ENCODE peak calls at places on chromosomes 2 and 18, in nine cellular contexts. One of them, this sample, is unnamed.

GRCh38 chr2:216822470-216822869 is 37.4 kb downstream of the TNP1 start:
- DNase-seq in cardiac fibroblast: no peak
- DNase-seq in fibroblast of lung: no peak
- DNase-seq in colonic mucosa: no peak
- DNase-seq in astrocyte of the spinal cord: no peak
- DNase-seq in aorta: no peak
- DNase-seq in CD8-positive, alpha-beta T cell: no peak
- DNase-seq in K562: no peak
- DNase-seq in right cardiac atrium: no peak
- DNase-seq in this sample: no peak

GRCh38 chr2:36586672-36587071 is 11.3 kb downstream of the FEZ2 start:
- DNase-seq in cardiac fibroblast: no peak
- DNase-seq in fibroblast of lung: no peak
- DNase-seq in colonic mucosa: no peak
- DNase-seq in astrocyte of the spinal cord: no peak
- DNase-seq in aorta: no peak
- DNase-seq in CD8-positive, alpha-beta T cell: no peak
- DNase-seq in K562: no peak
- DNase-seq in right cardiac atrium: no peak
- DNase-seq in this sample: no peak

GRCh38 chr2:201654611-201655384 is 11.5 kb upstream of the TMEM237 start:
- DNase-seq in cardiac fibroblast: peak
- DNase-seq in fibroblast of lung: peak
- DNase-seq in colonic mucosa: no peak
- DNase-seq in astrocyte of the spinal cord: peak
- DNase-seq in aorta: no peak
- DNase-seq in CD8-positive, alpha-beta T cell: no peak
- DNase-seq in K562: no peak
- DNase-seq in right cardiac atrium: no peak
- DNase-seq in this sample: peak

GRCh38 chr2:200274116-200275075 is 32.1 kb upstream of the SPATS2L start:
- DNase-seq in cardiac fibroblast: no peak
- DNase-seq in fibroblast of lung: no peak
- DNase-seq in colonic mucosa: no peak
- DNase-seq in astrocyte of the spinal cord: no peak
- DNase-seq in aorta: no peak
- DNase-seq in CD8-positive, alpha-beta T cell: no peak
- DNase-seq in K562: no peak
- DNase-seq in right cardiac atrium: no peak
- DNase-seq in this sample: no peak

GRCh38 chr2:111168528-111168929 is 47.8 kb downstream of the BCL2L11 start:
- DNase-seq in cardiac fibroblast: peak
- DNase-seq in fibroblast of lung: peak
- DNase-seq in colonic mucosa: peak
- DNase-seq in astrocyte of the spinal cord: peak
- DNase-seq in aorta: peak
- DNase-seq in CD8-positive, alpha-beta T cell: no peak
- DNase-seq in K562: peak
- DNase-seq in right cardiac atrium: peak
- DNase-seq in this sample: peak

GRCh38 chr18:9531791-9532410 is 56.6 kb downstream of the RALBP1 start:
- DNase-seq in cardiac fibroblast: no peak
- DNase-seq in fibroblast of lung: no peak
- DNase-seq in colonic mucosa: no peak
- DNase-seq in astrocyte of the spinal cord: peak
- DNase-seq in aorta: no peak
- DNase-seq in CD8-positive, alpha-beta T cell: no peak
- DNase-seq in K562: no peak
- DNase-seq in right cardiac atrium: no peak
- DNase-seq in this sample: peak

GRCh38 chr18:6069539-6069938 is 174.2 kb upstream of the TMEM200C start:
- DNase-seq in cardiac fibroblast: no peak
- DNase-seq in fibroblast of lung: no peak
- DNase-seq in colonic mucosa: no peak
- DNase-seq in astrocyte of the spinal cord: no peak
- DNase-seq in aorta: no peak
- DNase-seq in CD8-positive, alpha-beta T cell: no peak
- DNase-seq in K562: no peak
- DNase-seq in right cardiac atrium: no peak
- DNase-seq in this sample: peak

GRCh38 chr2:113078350-113078839 is 10.6 kb downstream of the IL1F10 start:
- DNase-seq in cardiac fibroblast: peak
- DNase-seq in fibroblast of lung: no peak
- DNase-seq in colonic mucosa: peak
- DNase-seq in astrocyte of the spinal cord: no peak
- DNase-seq in aorta: no peak
- DNase-seq in CD8-positive, alpha-beta T cell: no peak
- DNase-seq in K562: no peak
- DNase-seq in right cardiac atrium: no peak
- DNase-seq in this sample: peak

GRCh38 chr2:172375247-172375646 is 52.1 kb upstream of the ITGA6 start:
- DNase-seq in cardiac fibroblast: no peak
- DNase-seq in fibroblast of lung: peak
- DNase-seq in colonic mucosa: no peak
- DNase-seq in astrocyte of the spinal cord: no peak
- DNase-seq in aorta: no peak
- DNase-seq in CD8-positive, alpha-beta T cell: no peak
- DNase-seq in K562: no peak
- DNase-seq in right cardiac atrium: no peak
- DNase-seq in this sample: no peak

GRCh38 chr18:46546111-46546640 is 110.8 kb downstream of the LOXHD1 start:
- DNase-seq in cardiac fibroblast: no peak
- DNase-seq in fibroblast of lung: no peak
- DNase-seq in colonic mucosa: no peak
- DNase-seq in astrocyte of the spinal cord: no peak
- DNase-seq in aorta: no peak
- DNase-seq in CD8-positive, alpha-beta T cell: no peak
- DNase-seq in K562: no peak
- DNase-seq in right cardiac atrium: no peak
- DNase-seq in this sample: no peak

GRCh38 chr2:42523341-42523740 is 29.6 kb upstream of the KCNG3 start:
- DNase-seq in cardiac fibroblast: no peak
- DNase-seq in fibroblast of lung: no peak
- DNase-seq in colonic mucosa: no peak
- DNase-seq in astrocyte of the spinal cord: no peak
- DNase-seq in aorta: no peak
- DNase-seq in CD8-positive, alpha-beta T cell: no peak
- DNase-seq in K562: no peak
- DNase-seq in right cardiac atrium: no peak
- DNase-seq in this sample: no peak

GRCh38 chr2:239034561-239035341 is 186.9 kb downstream of the TWIST2 start:
- DNase-seq in cardiac fibroblast: no peak
- DNase-seq in fibroblast of lung: no peak
- DNase-seq in colonic mucosa: no peak
- DNase-seq in astrocyte of the spinal cord: no peak
- DNase-seq in aorta: no peak
- DNase-seq in CD8-positive, alpha-beta T cell: no peak
- DNase-seq in K562: no peak
- DNase-seq in right cardiac atrium: peak
- DNase-seq in this sample: no peak

GRCh38 chr18:48136051-48136543 is 205.6 kb upstream of the SMAD2 start:
- DNase-seq in cardiac fibroblast: no peak
- DNase-seq in fibroblast of lung: no peak
- DNase-seq in colonic mucosa: peak
- DNase-seq in astrocyte of the spinal cord: no peak
- DNase-seq in aorta: peak
- DNase-seq in CD8-positive, alpha-beta T cell: no peak
- DNase-seq in K562: no peak
- DNase-seq in right cardiac atrium: peak
- DNase-seq in this sample: no peak
- H3K4me3 ChIP-seq in cardiac fibroblast: peak
- H3K4me3 ChIP-seq in fibroblast of lung: no peak
- H3K4me3 ChIP-seq in colonic mucosa: peak
- H3K4me3 ChIP-seq in astrocyte of the spinal cord: no peak
- H3K4me3 ChIP-seq in aorta: peak
- H3K4me3 ChIP-seq in CD8-positive, alpha-beta T cell: no peak
- H3K4me3 ChIP-seq in K562: no peak
- H3K4me3 ChIP-seq in right cardiac atrium: peak
- H3K4me3 ChIP-seq in this sample: no peak

DNA sequence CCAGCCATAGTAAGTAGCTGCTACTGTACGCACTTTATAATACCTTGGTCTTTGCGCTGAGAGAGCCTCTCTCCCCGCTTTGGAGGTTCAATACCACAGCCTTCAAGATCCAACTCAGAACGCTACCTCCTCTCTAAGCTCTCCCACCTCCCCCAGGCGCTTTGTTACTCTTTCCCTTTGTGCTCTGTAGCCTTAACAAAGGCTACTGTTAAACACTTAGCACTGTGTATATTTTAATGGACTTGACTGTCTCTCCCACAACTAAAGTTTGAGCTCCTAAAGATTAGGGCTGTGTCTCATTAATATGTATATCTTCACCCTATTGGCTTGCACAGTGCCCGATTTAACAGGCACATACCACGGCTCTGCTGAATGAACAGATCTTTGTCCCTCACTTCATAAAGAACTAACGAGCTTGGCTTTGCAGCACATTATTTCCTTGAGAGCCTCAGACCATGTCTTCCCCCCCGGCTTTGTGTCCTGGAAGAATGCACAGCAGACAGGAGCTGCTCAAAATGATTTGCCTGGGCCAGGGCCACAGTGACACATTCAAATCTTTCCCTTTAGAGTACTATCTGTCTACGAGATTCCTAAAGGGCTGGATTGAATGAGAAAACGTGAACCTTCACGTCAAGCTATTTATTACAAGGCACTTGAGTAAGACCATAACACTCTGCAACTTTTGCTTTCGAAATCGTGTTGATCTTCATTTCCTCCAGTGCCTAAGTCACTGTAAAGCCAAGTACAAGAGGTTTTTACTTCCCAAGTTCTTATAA is 22.1 kb downstream of the ABHD3 start:
- DNase-seq in cardiac fibroblast: peak
- DNase-seq in fibroblast of lung: peak
- DNase-seq in colonic mucosa: no peak
- DNase-seq in astrocyte of the spinal cord: peak
- DNase-seq in aorta: no peak
- DNase-seq in CD8-positive, alpha-beta T cell: no peak
- DNase-seq in K562: no peak
- DNase-seq in right cardiac atrium: no peak
- DNase-seq in this sample: no peak
- H3K4me3 ChIP-seq in cardiac fibroblast: peak
- H3K4me3 ChIP-seq in fibroblast of lung: peak
- H3K4me3 ChIP-seq in colonic mucosa: peak
- H3K4me3 ChIP-seq in astrocyte of the spinal cord: peak
- H3K4me3 ChIP-seq in aorta: peak
- H3K4me3 ChIP-seq in CD8-positive, alpha-beta T cell: peak
- H3K4me3 ChIP-seq in K562: no peak
- H3K4me3 ChIP-seq in right cardiac atrium: peak
- H3K4me3 ChIP-seq in this sample: peak

GRCh38 chr2:70939847-70940580 is 4.3 kb downstream of the ATP6V1B1 start:
- DNase-seq in cardiac fibroblast: no peak
- DNase-seq in fibroblast of lung: no peak
- DNase-seq in colonic mucosa: no peak
- DNase-seq in astrocyte of the spinal cord: no peak
- DNase-seq in aorta: no peak
- DNase-seq in CD8-positive, alpha-beta T cell: no peak
- DNase-seq in K562: no peak
- DNase-seq in right cardiac atrium: no peak
- DNase-seq in this sample: no peak

GRCh38 chr2:70937866-70938579 is 2.3 kb downstream of the ATP6V1B1 start:
- DNase-seq in cardiac fibroblast: no peak
- DNase-seq in fibroblast of lung: no peak
- DNase-seq in colonic mucosa: no peak
- DNase-seq in astrocyte of the spinal cord: no peak
- DNase-seq in aorta: no peak
- DNase-seq in CD8-positive, alpha-beta T cell: no peak
- DNase-seq in K562: no peak
- DNase-seq in right cardiac atrium: no peak
- DNase-seq in this sample: no peak

GRCh38 chr2:70939001-70939846 is 3.5 kb downstream of the ATP6V1B1 start:
- DNase-seq in cardiac fibroblast: no peak
- DNase-seq in fibroblast of lung: no peak
- DNase-seq in colonic mucosa: no peak
- DNase-seq in astrocyte of the spinal cord: no peak
- DNase-seq in aorta: no peak
- DNase-seq in CD8-positive, alpha-beta T cell: no peak
- DNase-seq in K562: no peak
- DNase-seq in right cardiac atrium: no peak
- DNase-seq in this sample: no peak

GRCh38 chr2:70936979-70937811 is 1.5 kb downstream of the ATP6V1B1 start:
- DNase-seq in cardiac fibroblast: no peak
- DNase-seq in fibroblast of lung: no peak
- DNase-seq in colonic mucosa: no peak
- DNase-seq in astrocyte of the spinal cord: no peak
- DNase-seq in aorta: no peak
- DNase-seq in CD8-positive, alpha-beta T cell: no peak
- DNase-seq in K562: no peak
- DNase-seq in right cardiac atrium: no peak
- DNase-seq in this sample: no peak

DNA sequence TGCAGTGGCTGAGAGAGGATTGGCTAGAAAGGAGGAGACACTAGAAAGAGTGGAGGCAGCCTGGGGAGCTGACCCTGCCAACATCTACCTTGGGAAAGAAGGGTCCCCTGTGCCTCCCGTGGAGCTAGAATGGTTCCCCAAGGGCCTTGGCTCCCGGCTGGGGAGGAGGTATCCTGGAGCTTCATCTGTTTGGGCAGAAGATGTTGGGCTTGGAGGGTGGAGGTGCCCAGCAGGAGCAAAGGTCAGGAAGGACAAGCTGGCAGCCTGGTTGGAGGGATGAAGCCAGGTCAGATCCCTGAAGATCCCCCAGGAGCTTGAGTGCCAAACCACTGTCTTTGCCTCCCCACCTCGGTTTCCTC is 2.9 kb downstream of the ATP6V1B1 start:
- DNase-seq in cardiac fibroblast: no peak
- DNase-seq in fibroblast of lung: no peak
- DNase-seq in colonic mucosa: no peak
- DNase-seq in astrocyte of the spinal cord: no peak
- DNase-seq in aorta: no peak
- DNase-seq in CD8-positive, alpha-beta T cell: no peak
- DNase-seq in K562: no peak
- DNase-seq in right cardiac atrium: no peak
- DNase-seq in this sample: no peak
- H3K4me3 ChIP-seq in cardiac fibroblast: no peak
- H3K4me3 ChIP-seq in fibroblast of lung: no peak
- H3K4me3 ChIP-seq in colonic mucosa: no peak
- H3K4me3 ChIP-seq in astrocyte of the spinal cord: no peak
- H3K4me3 ChIP-seq in aorta: no peak
- H3K4me3 ChIP-seq in CD8-positive, alpha-beta T cell: no peak
- H3K4me3 ChIP-seq in K562: no peak
- H3K4me3 ChIP-seq in right cardiac atrium: no peak
- H3K4me3 ChIP-seq in this sample: no peak

DNA sequence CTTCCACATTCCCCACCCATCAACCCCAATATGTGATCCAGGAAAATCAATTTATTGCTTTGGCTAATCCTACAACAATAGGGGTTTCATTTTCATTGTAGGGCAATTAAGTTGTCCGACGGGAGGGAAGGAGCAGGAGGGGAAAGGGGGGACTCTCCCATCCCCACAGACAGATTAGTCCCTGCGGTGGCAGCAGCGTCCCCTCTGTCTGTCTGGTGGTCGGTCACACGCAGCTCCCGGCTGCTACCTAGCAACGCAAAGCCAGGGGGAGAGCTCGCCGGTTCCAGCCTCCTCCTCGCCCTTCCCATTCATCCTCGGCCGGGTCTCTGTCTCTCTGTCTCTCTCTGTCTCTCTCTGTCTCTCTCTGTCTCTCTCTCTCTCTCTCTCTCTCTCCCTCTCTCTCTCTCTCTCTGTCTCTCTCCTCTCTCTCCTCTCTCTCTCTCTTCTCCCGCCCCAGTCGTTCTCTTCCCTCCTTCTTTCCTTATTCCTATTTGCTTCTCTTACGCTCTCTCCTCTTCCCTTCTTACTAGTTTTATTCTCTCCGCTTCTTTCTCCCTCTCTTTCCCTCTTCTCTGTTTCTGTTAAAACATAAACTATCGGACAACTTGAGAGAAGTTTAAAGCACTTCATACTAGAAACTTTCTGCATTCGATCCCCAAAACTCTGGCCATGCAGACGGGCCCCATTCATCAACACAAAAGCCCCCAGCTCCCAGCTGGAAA is 1.2 kb downstream of the LRP2 start:
- DNase-seq in cardiac fibroblast: no peak
- DNase-seq in fibroblast of lung: peak
- DNase-seq in colonic mucosa: no peak
- DNase-seq in astrocyte of the spinal cord: no peak
- DNase-seq in aorta: no peak
- DNase-seq in CD8-positive, alpha-beta T cell: no peak
- DNase-seq in K562: no peak
- DNase-seq in right cardiac atrium: no peak
- DNase-seq in this sample: no peak
- H3K4me3 ChIP-seq in cardiac fibroblast: peak
- H3K4me3 ChIP-seq in fibroblast of lung: no peak
- H3K4me3 ChIP-seq in colonic mucosa: peak
- H3K4me3 ChIP-seq in astrocyte of the spinal cord: no peak
- H3K4me3 ChIP-seq in aorta: peak
- H3K4me3 ChIP-seq in CD8-positive, alpha-beta T cell: peak
- H3K4me3 ChIP-seq in K562: no peak
- H3K4me3 ChIP-seq in right cardiac atrium: peak
- H3K4me3 ChIP-seq in this sample: peak

This sample was measured in brain microvascular endothelial cell.